ENCODE peak calls at places on chromosome 10, in eight cellular contexts. F is aorta; C is substantia nigra; P is AG04450; Q is thoracic aorta; T is activated effector memory CD4-positive, alpha-beta T cell treated with anti-CD3 and anti-CD28 coated beads, Interleukin-2, amount 50 U/mL, for 16 hours; G is smooth muscle cell of the brain vasculature; J is ureter. H is an unnamed sample.

GRCh38 chr10:102242118-102242485 is 790 bp upstream of the PITX3 start:
- DNase-seq in F (no peak), C (no peak), P (no peak), Q (no peak), T (no peak), G (no peak), J (no peak), H (no peak)

GRCh38 chr10:60444494-60445064 is 54.9 kb upstream of the ANK3 start:
- DNase-seq in F (no peak), C (no peak), P (no peak), Q (no peak), T (no peak), G (peak), J (no peak), H (no peak)

GRCh38 chr10:7908541-7909210 is 90.4 kb downstream of the TAF3 start:
- DNase-seq in F (no peak), C (no peak), P (no peak), Q (no peak), T (no peak), G (no peak), J (no peak), H (peak)

GRCh38 chr10:44935201-44935960 is 24.2 kb upstream of the RASSF4 start:
- DNase-seq in F (peak), C (no peak), P (peak), Q (no peak), T (no peak), G (peak), J (peak), H (no peak)

GRCh38 chr10:72344932-72345331 is 9.8 kb downstream of the DNAJB12 start:
- DNase-seq in F (no peak), C (no peak), P (no peak), Q (no peak), T (peak), G (no peak), J (no peak), H (no peak)

GRCh38 chr10:120011359-120012132 is 119.0 kb downstream of the SEC23IP start:
- DNase-seq in F (peak), C (no peak), P (no peak), Q (no peak), T (no peak), G (no peak), J (no peak), H (no peak)

GRCh38 chr10:115980470-115980869 is 292.5 kb downstream of the GFRA1 start:
- DNase-seq in F (no peak), C (no peak), P (no peak), Q (no peak), T (no peak), G (no peak), J (no peak), H (no peak)

GRCh38 chr10:119488675-119489074 is 53.8 kb downstream of the RGS10 start:
- DNase-seq in F (no peak), C (no peak), P (no peak), Q (no peak), T (no peak), G (no peak), J (no peak), H (no peak)

GRCh38 chr10:15426558-15426957 is 55.5 kb upstream of the FAM171A1 start:
- DNase-seq in F (no peak), C (no peak), P (no peak), Q (no peak), T (no peak), G (no peak), J (no peak), H (no peak)

GRCh38 chr10:92850186-92850585 is 1.9 kb downstream of the EXOC6 start:
- DNase-seq in F (no peak), C (no peak), P (no peak), Q (no peak), T (no peak), G (no peak), J (no peak), H (no peak)

GRCh38 chr10:3692331-3692860 is 92.6 kb downstream of the KLF6 start:
- DNase-seq in F (no peak), C (no peak), P (no peak), Q (no peak), T (no peak), G (no peak), J (no peak), H (no peak)

GRCh38 chr10:30645340-30645827 is 15.8 kb upstream of the LYZL2 start:
- DNase-seq in F (no peak), C (no peak), P (no peak), Q (no peak), T (no peak), G (no peak), J (no peak), H (peak)

GRCh38 chr10:17599089-17599488 is 18.1 kb downstream of the HACD1 start:
- DNase-seq in F (no peak), C (no peak), P (peak), Q (no peak), T (no peak), G (no peak), J (no peak), H (no peak)

GRCh38 chr10:18523025-18523424 is 128.4 kb downstream of the NSUN6 start:
- DNase-seq in F (no peak), C (no peak), P (no peak), Q (no peak), T (no peak), G (no peak), J (no peak), H (no peak)

GRCh38 chr10:60827791-60828488 is 49.7 kb downstream of the CDK1 start:
- DNase-seq in F (no peak), C (no peak), P (no peak), Q (no peak), T (no peak), G (no peak), J (no peak), H (no peak)

GRCh38 chr10:69632516-69633199 is 2.6 kb downstream of the FAM241B start:
- DNase-seq in F (no peak), C (no peak), P (no peak), Q (no peak), T (no peak), G (no peak), J (no peak), H (no peak)

GRCh38 chr10:61757525-61758397 is 95.0 kb downstream of the CABCOCO1 start:
- DNase-seq in F (no peak), C (no peak), P (no peak), Q (no peak), T (no peak), G (no peak), J (no peak), H (no peak)

GRCh38 chr10:101066146-101066889 is 4.5 kb downstream of the KAZALD1 start:
- DNase-seq in F (peak), C (peak), P (no peak), Q (no peak), T (peak), G (no peak), J (peak), H (peak)

GRCh38 chr10:29648983-29649268 is 14.2 kb upstream of the SVIL start:
- DNase-seq in F (no peak), C (no peak), P (no peak), Q (no peak), T (no peak), G (no peak), J (no peak), H (no peak)